ENCODE peak calls at places on chromosome 10, in eight cellular contexts. O, I, A, R, M, K, S and U are unnamed samples.

GRCh38 chr10:72306215-72306760 is 32.6 kb downstream of the DDIT4 start:
- DNase-seq in O (no peak), I (no peak), A (no peak), R (no peak), M (no peak), K (no peak), S (no peak), U (no peak)

GRCh38 chr10:47021850-47022249 is 110.6 kb downstream of the PTPN20 start:
- DNase-seq in O (no peak), I (no peak), A (no peak), R (no peak), M (no peak), K (no peak), S (no peak), U (no peak)

GRCh38 chr10:133388973-133389818 is 4.8 kb upstream of the MTG1 start:
- DNase-seq in O (no peak), I (no peak), A (no peak), R (no peak), M (peak; percentile 89), K (no peak), S (no peak), U (no peak)

GRCh38 chr10:97778452-97779302 is 6.9 kb upstream of the SFRP5 start:
- DNase-seq in O (no peak), I (no peak), A (no peak), R (no peak), M (no peak), K (no peak), S (no peak), U (peak; percentile 50)

GRCh38 chr10:59878915-59879314 is 27.4 kb downstream of the CCDC6 start:
- DNase-seq in O (no peak), I (no peak), A (no peak), R (no peak), M (no peak), K (no peak), S (no peak), U (no peak)

GRCh38 chr10:97069576-97070362 is 116.0 kb downstream of the SLIT1 start:
- DNase-seq in O (peak; percentile 6), I (peak; percentile 68), A (peak; percentile 32), R (no peak), M (no peak), K (no peak), S (peak; percentile 81), U (no peak)

GRCh38 chr10:69090687-69091450 is 3.0 kb downstream of the SRGN start:
- DNase-seq in O (no peak), I (no peak), A (peak; percentile 83), R (no peak), M (no peak), K (peak; percentile 44), S (peak; percentile 34), U (no peak)

GRCh38 chr10:734481-734880 is 45.0 kb upstream of the DIP2C start:
- DNase-seq in O (no peak), I (no peak), A (no peak), R (no peak), M (no peak), K (no peak), S (no peak), U (no peak)

GRCh38 chr10:34959786-34960185 is 130.4 kb downstream of the CUL2 start:
- DNase-seq in O (no peak), I (no peak), A (no peak), R (no peak), M (no peak), K (no peak), S (no peak), U (no peak)

GRCh38 chr10:49286686-49287085 is 12.3 kb upstream of the C10orf71 start:
- DNase-seq in O (no peak), I (no peak), A (no peak), R (no peak), M (no peak), K (no peak), S (no peak), U (no peak)

GRCh38 chr10:72653383-72654096 is 27.7 kb upstream of the MICU1 start:
- DNase-seq in O (peak; percentile 16), I (no peak), A (no peak), R (no peak), M (no peak), K (no peak), S (no peak), U (no peak)

GRCh38 chr10:118459642-118460193 is 117.6 kb upstream of the FAM204A start:
- DNase-seq in O (peak; percentile 37), I (peak; percentile 73), A (peak; percentile 73), R (peak; percentile 39), M (peak; percentile 58), K (peak; percentile 68), S (peak; percentile 52), U (peak; percentile 88)

GRCh38 chr10:99598011-99598410 is 22.2 kb downstream of the SLC25A28 start:
- DNase-seq in O (no peak), I (no peak), A (no peak), R (no peak), M (no peak), K (no peak), S (no peak), U (no peak)

GRCh38 chr10:118734477-118734876 is 20.3 kb downstream of the CACUL1 start:
- DNase-seq in O (no peak), I (no peak), A (no peak), R (no peak), M (no peak), K (no peak), S (no peak), U (no peak)

GRCh38 chr10:63886281-63887025 is 365.3 kb downstream of the REEP3 start:
- DNase-seq in O (no peak), I (no peak), A (no peak), R (no peak), M (no peak), K (no peak), S (no peak), U (no peak)

GRCh38 chr10:11163990-11164805 is 146.5 kb downstream of the CELF2 start:
- DNase-seq in O (no peak), I (no peak), A (no peak), R (no peak), M (peak; percentile 53), K (no peak), S (no peak), U (peak; percentile 87)

GRCh38 chr10:62813981-62814380 is 2.2 kb downstream of the EGR2 start:
- DNase-seq in O (no peak), I (no peak), A (no peak), R (no peak), M (no peak), K (no peak), S (no peak), U (no peak)

GRCh38 chr10:62810131-62810530 is 5.6 kb downstream of the ADO start:
- DNase-seq in O (no peak), I (no peak), A (no peak), R (no peak), M (no peak), K (no peak), S (no peak), U (no peak)

GRCh38 chr10:62812672-62813439 is 3.3 kb downstream of the EGR2 start:
- DNase-seq in O (no peak), I (no peak), A (no peak), R (no peak), M (no peak), K (no peak), S (no peak), U (no peak)

GRCh38 chr10:62813453-62813852 is 2.7 kb downstream of the EGR2 start:
- DNase-seq in O (no peak), I (no peak), A (no peak), R (no peak), M (no peak), K (no peak), S (no peak), U (no peak)

DNA sequence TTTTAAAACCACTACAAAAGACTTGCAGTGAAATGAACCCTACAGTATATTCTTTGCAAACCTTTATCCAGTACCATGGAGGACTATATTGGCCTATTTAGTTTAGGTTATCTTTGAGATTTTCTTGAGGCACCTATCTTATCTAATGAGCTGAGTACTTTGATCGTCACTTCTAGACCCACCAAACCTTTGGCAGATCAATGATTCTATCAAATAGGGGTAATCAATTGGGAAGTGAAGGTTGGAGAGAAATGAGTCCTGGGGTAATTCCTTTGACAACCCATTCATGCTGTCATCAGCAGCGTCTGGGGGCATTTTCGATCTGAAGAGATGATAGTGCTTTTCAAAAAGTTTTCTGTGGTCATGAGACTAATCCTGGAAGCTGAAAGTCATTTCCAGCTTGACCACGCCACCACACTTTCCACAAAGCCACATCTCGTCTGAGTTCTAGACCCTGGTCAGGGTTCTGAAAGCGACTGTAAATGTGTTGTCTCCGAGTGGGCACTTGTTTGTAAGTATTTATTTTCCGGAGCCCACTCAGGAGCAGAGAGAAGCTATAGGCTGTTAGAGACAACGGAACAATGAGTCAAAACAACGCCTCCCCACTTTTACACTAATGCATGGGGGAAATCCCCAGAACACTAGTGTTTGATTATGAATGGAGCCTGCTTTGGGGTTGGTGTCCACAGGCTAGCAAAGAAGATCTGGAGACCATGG is 4.8 kb downstream of the EGR2 start:
- DNase-seq in O (no peak), I (no peak), A (no peak), R (no peak), M (no peak), K (no peak), S (no peak), U (no peak)
- H4K20me1 ChIP-seq in O (no peaks in the 10 kb centered on the region), I (peaks cover 10% of the 10 kb centered on the region), A (peaks cover 34% of the 10 kb centered on the region), R (peaks cover 19% of the 10 kb centered on the region), M (peaks cover 7% of the 10 kb centered on the region), K (no peaks in the 10 kb centered on the region), S (no peaks in the 10 kb centered on the region), U (peaks cover 70% of the 10 kb centered on the region)

GRCh38 chr10:74099836-74100235 is 50.8 kb downstream of the AP3M1 start:
- DNase-seq in O (no peak), I (no peak), A (no peak), R (no peak), M (no peak), K (no peak), S (peak; percentile 47), U (no peak)
- H3K4me3 ChIP-seq in O (no peak overlapping the region), I (no peak overlapping the region), A (no peak overlapping the region), R (no peak overlapping the region), M (no peak overlapping the region), K (no peak overlapping the region), S (no peak overlapping the region), U (no peak overlapping the region)

DNA sequence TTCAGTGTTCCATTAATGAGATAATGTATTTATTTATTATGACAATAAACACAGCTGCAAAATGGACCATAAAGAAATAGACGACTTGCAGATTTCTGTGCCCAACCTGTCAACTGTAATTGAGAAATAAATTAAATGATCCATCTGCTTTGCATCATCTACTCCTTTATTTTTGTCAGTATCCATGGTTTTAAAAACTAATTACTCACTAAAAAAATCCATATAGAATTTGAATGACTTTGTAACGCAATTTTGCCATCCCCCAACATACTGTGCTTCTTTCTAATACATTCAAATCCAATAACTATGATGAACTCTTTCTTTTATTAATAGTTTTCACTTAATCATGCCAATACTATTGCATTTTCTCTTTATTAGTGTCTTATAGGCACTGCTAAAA is 388.5 kb upstream of the SORCS1 start:
- DNase-seq in O (no peak), I (no peak), A (no peak), R (no peak), M (no peak), K (no peak), S (no peak), U (no peak)
- H3K9ac ChIP-seq in O (no peak overlapping the region), I (no peak overlapping the region), A (no peak overlapping the region), R (no peak overlapping the region), M (no peak overlapping the region), K (no peak overlapping the region), S (no peak overlapping the region), U (no peak overlapping the region)

DNA sequence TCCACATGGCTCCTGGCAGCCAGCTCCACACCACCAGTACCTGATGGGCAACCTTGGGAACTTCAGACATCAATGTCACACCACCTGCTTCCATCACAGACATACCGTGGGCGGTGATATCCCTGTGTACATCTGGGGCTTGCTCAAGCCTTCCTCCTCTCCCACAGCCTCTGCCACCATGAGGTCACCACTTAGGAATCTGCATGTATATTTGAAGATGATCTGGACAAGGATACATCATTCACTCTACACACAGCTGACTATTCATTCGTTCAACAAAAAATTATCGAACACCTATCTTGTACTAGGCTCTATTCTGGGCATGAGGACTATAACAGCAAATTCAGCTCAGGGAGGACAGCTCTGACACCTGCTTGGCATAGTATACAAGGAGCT is 6.8 kb downstream of the DLG5 start:
- DNase-seq in O (peak; percentile 70), I (no peak), A (peak; percentile 99), R (peak; percentile 90), M (no peak), K (no peak), S (peak; percentile 78), U (no peak)
- H4K20me1 ChIP-seq in O (no peaks in the 10 kb centered on the region), I (no peaks in the 10 kb centered on the region), A (peaks cover 47% of the 10 kb centered on the region), R (peaks cover 83% of the 10 kb centered on the region), M (no peaks in the 10 kb centered on the region), K (no peaks in the 10 kb centered on the region), S (no peaks in the 10 kb centered on the region), U (peaks cover 76% of the 10 kb centered on the region)